ENCODE peak calls at places on chromosomes 5 and 9, in seven cellular contexts. B is iris pigment epithelial cell; T is stromal cell of bone marrow; S is amygdala; V is frontal cortex; W is esophagus squamous epithelium; C is stimulated activated CD8-positive, alpha-beta memory T cell treated with anti-CD3 and anti-CD28 coated beads, Interleukin-7, amount 100 ng/mL, for 24 hours. R is an unnamed sample.

GRCh38 chr5:133398646-133399081 is 213.7 kb downstream of the FSTL4 start:
- DNase-seq in B (no peak), S (no peak), W (no peak), C (peak), T (no peak), V (no peak), R (no peak)

GRCh38 chr5:180156141-180156540 is 52.9 kb downstream of the RASGEF1C start:
- DNase-seq in V (no peak), S (no peak), C (no peak), W (no peak), T (no peak), B (no peak), R (no peak)

GRCh38 chr5:92912280-92912679 is 668.7 kb downstream of the NR2F1-AS1 start:
- DNase-seq in V (no peak), C (no peak), B (no peak), W (no peak), T (no peak), S (no peak), R (no peak)

GRCh38 chr9:108416321-108416720 is 439.5 kb downstream of the ACTL7B start:
- DNase-seq in C (no peak), V (no peak), S (no peak), W (no peak), T (no peak), B (peak), R (no peak)

GRCh38 chr9:35501941-35502340 is 12.0 kb downstream of the RUSC2 start:
- DNase-seq in T (no peak), C (no peak), V (no peak), S (no peak), B (peak), W (no peak), R (no peak)

GRCh38 chr5:164934561-164934960 is 1429.1 kb downstream of the MAT2B start:
- DNase-seq in T (no peak), B (no peak), V (no peak), S (no peak), W (no peak), C (no peak), R (no peak)

GRCh38 chr5:84453405-84453804 is 68.7 kb upstream of the EDIL3 start:
- DNase-seq in S (no peak), C (no peak), W (no peak), B (no peak), V (no peak), T (no peak), R (no peak)

GRCh38 chr5:79806741-79807140 is 117.1 kb downstream of the CMYA5 start:
- DNase-seq in V (no peak), T (no peak), W (no peak), B (no peak), S (no peak), C (no peak), R (no peak)

GRCh38 chr9:89710689-89711088 is 105.9 kb downstream of the GADD45G start:
- DNase-seq in V (no peak), B (no peak), W (no peak), T (peak), S (no peak), C (no peak), R (no peak)

GRCh38 chr9:34403554-34404380 is 27.1 kb upstream of the MYORG start:
- DNase-seq in T (peak), V (peak), W (no peak), C (peak), S (no peak), B (peak), R (peak)

GRCh38 chr9:137302176-137303030 is at the start of gene NRARP:
- DNase-seq in W (peak), T (no peak), B (peak), V (peak), C (peak), S (peak), R (peak)

GRCh38 chr5:76104027-76104426 is 20.8 kb downstream of the SV2C start:
- DNase-seq in W (no peak), C (no peak), T (no peak), S (no peak), V (no peak), B (peak), R (peak)

GRCh38 chr5:57725628-57726504 is 243.3 kb upstream of the ACTBL2 start:
- DNase-seq in W (no peak), C (no peak), S (no peak), V (no peak), T (no peak), B (no peak), R (no peak)

GRCh38 chr9:82036101-82036500 is 47.5 kb downstream of the SPATA31D1 start:
- DNase-seq in W (no peak), S (no peak), V (no peak), C (no peak), B (no peak), T (no peak), R (no peak)

GRCh38 chr9:120043448-120043847 is 536.5 kb downstream of the CDK5RAP2 start:
- DNase-seq in B (no peak), C (no peak), V (peak), S (no peak), T (no peak), W (no peak), R (no peak)

GRCh38 chr5:33631786-33632185 is 191.0 kb downstream of the TARS1 start:
- DNase-seq in B (peak), S (no peak), C (no peak), V (no peak), T (peak), W (no peak), R (no peak)

GRCh38 chr5:179765400-179765799 is 28.4 kb upstream of the LTC4S start:
- DNase-seq in V (no peak), W (no peak), C (no peak), B (peak), T (peak), S (no peak), R (no peak)

GRCh38 chr9:83432104-83432627 is 106.0 kb downstream of the FRMD3 start:
- DNase-seq in C (no peak), V (peak), B (no peak), W (no peak), T (no peak), S (peak), R (no peak)

GRCh38 chr5:88967633-88968585 is 84.9 kb upstream of the MEF2C start:
- DNase-seq in S (no peak), T (no peak), C (no peak), B (no peak), V (no peak), W (no peak), R (no peak)

GRCh38 chr9:118128313-118128712 is 424.1 kb downstream of the TLR4 start:
- DNase-seq in S (no peak), V (no peak), T (no peak), C (no peak), B (no peak), W (no peak), R (no peak)

GRCh38 chr5:4551034-4551433 is 589.1 kb upstream of the ADAMTS16 start:
- DNase-seq in B (peak), S (no peak), V (no peak), C (no peak), T (no peak), W (no peak), R (no peak)

GRCh38 chr9:88197016-88197415 is 58.7 kb upstream of the SPATA31C2 start:
- DNase-seq in T (peak), W (no peak), V (no peak), S (no peak), B (peak), C (no peak), R (no peak)

GRCh38 chr5:173672891-173673290 is 56.4 kb upstream of the BOD1 start:
- DNase-seq in V (no peak), B (no peak), S (no peak), C (no peak), T (no peak), W (no peak), R (no peak)

GRCh38 chr9:30280229-30280900 is 2104.1 kb upstream of the ACO1 start:
- DNase-seq in C (no peak), S (no peak), V (no peak), T (no peak), W (no peak), B (no peak), R (no peak)

GRCh38 chr5:22465616-22466015 is 387.5 kb downstream of the CDH12 start:
- DNase-seq in S (no peak), B (no peak), T (no peak), C (no peak), V (no peak), W (no peak), R (no peak)

GRCh38 chr5:880816-881550 is 11.6 kb downstream of the BRD9 start:
- DNase-seq in B (no peak), W (no peak), T (no peak), C (no peak), V (no peak), S (no peak), R (no peak)

GRCh38 chr5:117262607-117263131 is 688.0 kb upstream of the SEMA6A start:
- DNase-seq in W (no peak), C (no peak), B (no peak), T (no peak), V (no peak), S (no peak), R (no peak)

GRCh38 chr9:128550226-128550625 is 2.2 kb upstream of the SPTAN1 start:
- DNase-seq in B (no peak), C (no peak), S (no peak), W (no peak), T (no peak), V (no peak), R (no peak)

GRCh38 chr5:3594514-3595101 is 1.0 kb upstream of the IRX1 start:
- DNase-seq in B (no peak), S (no peak), C (no peak), W (no peak), T (no peak), V (no peak), R (no peak)

GRCh38 chr5:35813456-35813855 is 43.2 kb upstream of the IL7R start:
- DNase-seq in S (no peak), B (no peak), T (no peak), V (no peak), C (no peak), W (no peak), R (no peak)

GRCh38 chr9:108282872-108283271 is 572.9 kb downstream of the ACTL7B start:
- DNase-seq in B (peak), T (no peak), V (no peak), W (no peak), S (no peak), C (no peak), R (no peak)

GRCh38 chr9:98318834-98319478 is 63.5 kb upstream of the TBC1D2 start:
- DNase-seq in C (no peak), S (no peak), V (no peak), W (no peak), T (peak), B (peak), R (no peak)

R was measured in NCI-H460.